ENCODE peak calls at places on chromosomes 5 and 9, in six cellular contexts. N is stimulated activated CD8-positive, alpha-beta memory T cell treated with anti-CD3 and anti-CD28 coated beads, Interleukin-2, amount 100 ng/mL, for 48 hours; O is KBM-7; K is caudate nucleus; I is T follicular helper cell; H is naive thymus-derived CD4-positive, alpha-beta T cell. X is an unnamed sample.

GRCh38 chr5:142108432-142109355 is at the start of gene NDFIP1:
- DNase-seq in H (peak), I (peak), N (peak), O (peak), K (peak), X (peak)

GRCh38 chr9:137317979-137318511 is 16.0 kb upstream of the NRARP start:
- DNase-seq in K (no peak), I (no peak), H (no peak), O (no peak), N (no peak), X (no peak)

GRCh38 chr9:114205171-114206015 is 50.1 kb downstream of the COL27A1 start:
- DNase-seq in O (no peak), K (peak), N (no peak), H (no peak), I (no peak), X (no peak)

GRCh38 chr5:125189451-125190051 is 443.1 kb upstream of the ZNF608 start:
- DNase-seq in K (no peak), N (no peak), O (no peak), I (no peak), H (no peak), X (no peak)

GRCh38 chr5:171813270-171813669 is 27.7 kb downstream of the SMIM23 start:
- DNase-seq in O (no peak), I (no peak), K (no peak), N (no peak), H (no peak), X (no peak)

GRCh38 chr5:156594406-156594805 is 255.7 kb upstream of the PPP1R2B start:
- DNase-seq in I (no peak), N (no peak), O (no peak), H (no peak), K (no peak), X (no peak)

GRCh38 chr5:11293523-11293922 is 532.5 kb upstream of the DAP start:
- DNase-seq in I (no peak), K (no peak), H (no peak), O (no peak), N (no peak), X (no peak)

GRCh38 chr9:113620377-113621161 is 157.0 kb downstream of the RGS3 start:
- DNase-seq in H (no peak), N (peak), O (no peak), K (peak), I (no peak), X (no peak)

GRCh38 chr5:149175346-149176113 is 34.2 kb downstream of the ABLIM3 start:
- DNase-seq in K (no peak), I (no peak), H (no peak), N (no peak), O (no peak), X (no peak)

GRCh38 chr5:6056280-6056679 is 322.1 kb downstream of the MED10 start:
- DNase-seq in I (no peak), H (no peak), O (no peak), K (no peak), N (no peak), X (no peak)

GRCh38 chr9:120396926-120397325 is 183.0 kb downstream of the CDK5RAP2 start:
- DNase-seq in H (no peak), I (no peak), K (no peak), O (no peak), N (no peak), X (no peak)

X was measured in CMK.